ENCODE peak calls at places on chromosome 3, in nine cellular contexts. I is T-helper 9 cell; E is AG10803; Y is stimulated activated CD4-positive, alpha-beta T cell treated with anti-CD3 and anti-CD28 coated beads, TNF-alpha, amount 100 ng/mL, for 24 hours; J is astrocyte; F is psoas muscle; M is NCI-H1105 treated with DMSO at 0.1 percent for 48 hours; V is IMR-90; L is Kasumi-1. U is an unnamed sample.
A peak's percentile ranks its signal among the peaks of the same experiment; 100 is the strongest.

GRCh38 chr3:133447751-133448477 is 48.1 kb downstream of the BFSP2 start:
- DNase-seq in I (no peak), E (no peak), Y (no peak), J (no peak), F (no peak), M (no peak), V (no peak), L (no peak), U (no peak)

GRCh38 chr3:52004158-52004787 is 8.6 kb upstream of the RPL29 start:
- DNase-seq in I (no peak), E (peak; percentile 35), Y (no peak), J (no peak), F (peak; percentile 51), M (no peak), V (peak; percentile 48), L (peak; percentile 55), U (peak; percentile 46)

GRCh38 chr3:149120051-149120972 is 9.1 kb upstream of the HPS3 start:
- DNase-seq in I (no peak), E (peak; percentile 68), Y (no peak), J (peak; percentile 45), F (no peak), M (peak; percentile 83), V (peak; percentile 76), L (peak; percentile 73), U (peak; percentile 70)

GRCh38 chr3:149965278-149965677 is 5.4 kb downstream of the PFN2 start:
- DNase-seq in I (no peak), E (peak; percentile 45), Y (no peak), J (no peak), F (no peak), M (no peak), V (no peak), L (no peak), U (no peak)

GRCh38 chr3:105402287-105402801 is 35.6 kb downstream of the ALCAM start:
- DNase-seq in I (no peak), E (no peak), Y (no peak), J (peak; percentile 63), F (no peak), M (no peak), V (peak; percentile 47), L (no peak), U (no peak)

GRCh38 chr3:65867463-65868210 is 171.1 kb downstream of the MAGI1 start:
- DNase-seq in I (no peak), E (no peak), Y (no peak), J (no peak), F (no peak), M (no peak), V (no peak), L (no peak), U (no peak)

GRCh38 chr3:64327039-64327804 is 102.0 kb upstream of the PRICKLE2 start:
- DNase-seq in I (no peak), E (peak; percentile 87), Y (no peak), J (no peak), F (peak; percentile 78), M (no peak), V (no peak), L (no peak), U (peak; percentile 1)

GRCh38 chr3:137906985-137907649 is 102.8 kb upstream of the CLDN18 start:
- DNase-seq in I (no peak), E (no peak), Y (no peak), J (no peak), F (no peak), M (no peak), V (no peak), L (no peak), U (no peak)

GRCh38 chr3:73007992-73008712 is 11.5 kb downstream of the PPP4R2 start:
- DNase-seq in I (no peak), E (no peak), Y (no peak), J (no peak), F (no peak), M (no peak), V (no peak), L (no peak), U (no peak)

GRCh38 chr3:24067483-24067882 is 122.4 kb downstream of the NR1D2 start:
- DNase-seq in I (no peak), E (no peak), Y (no peak), J (no peak), F (no peak), M (no peak), V (no peak), L (no peak), U (peak; percentile 11)

GRCh38 chr3:62558549-62559112 is 185.3 kb upstream of the FEZF2 start:
- DNase-seq in I (no peak), E (no peak), Y (no peak), J (no peak), F (no peak), M (no peak), V (peak; percentile 13), L (peak; percentile 45), U (peak; percentile 60)

GRCh38 chr3:102129774-102130608 is 280.7 kb downstream of the NFKBIZ start:
- DNase-seq in I (no peak), E (peak; percentile 48), Y (no peak), J (peak; percentile 72), F (no peak), M (no peak), V (peak; percentile 86), L (peak; percentile 33), U (no peak)

GRCh38 chr3:69997486-69998307 is 1.8 kb upstream of the SAMMSON start:
- DNase-seq in I (no peak), E (no peak), Y (no peak), J (no peak), F (no peak), M (peak; percentile 44), V (no peak), L (no peak), U (no peak)

GRCh38 chr3:193545304-193545703 is 9.4 kb downstream of the ATP13A4 start:
- DNase-seq in I (no peak), E (no peak), Y (no peak), J (no peak), F (no peak), M (no peak), V (no peak), L (no peak), U (no peak)

GRCh38 chr3:36483709-36484108 is 103.4 kb downstream of the STAC start:
- DNase-seq in I (no peak), E (no peak), Y (no peak), J (no peak), F (no peak), M (no peak), V (no peak), L (no peak), U (no peak)

GRCh38 chr3:48592519-48593087 is 2.5 kb downstream of the COL7A1 start:
- DNase-seq in I (no peak), E (peak; percentile 8), Y (no peak), J (no peak), F (no peak), M (no peak), V (peak; percentile 13), L (no peak), U (no peak)

GRCh38 chr3:53547327-53547726 is 52.9 kb downstream of the CACNA1D start:
- DNase-seq in I (no peak), E (no peak), Y (no peak), J (no peak), F (no peak), M (no peak), V (no peak), L (no peak), U (peak; percentile 2)

GRCh38 chr3:178982138-178982537 is 89.5 kb downstream of the ZMAT3 start:
- DNase-seq in I (no peak), E (no peak), Y (no peak), J (peak; percentile 12), F (no peak), M (no peak), V (peak; percentile 44), L (no peak), U (peak; percentile 5)

GRCh38 chr3:71693641-71694040 is 31.6 kb downstream of the EIF4E3 start:
- DNase-seq in I (no peak), E (no peak), Y (no peak), J (no peak), F (no peak), M (no peak), V (no peak), L (no peak), U (no peak)

GRCh38 chr3:53194218-53195065 is 33.4 kb downstream of the PRKCD start:
- DNase-seq in I (no peak), E (peak; percentile 61), Y (no peak), J (peak; percentile 37), F (peak; percentile 59), M (no peak), V (peak; percentile 39), L (peak; percentile 21), U (no peak)

GRCh38 chr3:132004571-132004970 is 30.2 kb downstream of the CPNE4 start:
- DNase-seq in I (no peak), E (peak; percentile 92), Y (no peak), J (peak; percentile 68), F (no peak), M (no peak), V (no peak), L (no peak), U (no peak)

GRCh38 chr3:105040026-105040622 is 326.6 kb upstream of the ALCAM start:
- DNase-seq in I (no peak), E (no peak), Y (no peak), J (peak; percentile 39), F (no peak), M (peak; percentile 19), V (peak; percentile 40), L (no peak), U (peak; percentile 15)

GRCh38 chr3:30347679-30348216 is 258.7 kb upstream of the TGFBR2 start:
- DNase-seq in I (no peak), E (peak; percentile 85), Y (peak; percentile 20), J (peak; percentile 92), F (no peak), M (no peak), V (peak; percentile 92), L (peak; percentile 40), U (peak; percentile 4)

GRCh38 chr3:178271740-178272387 is 264.4 kb upstream of the KCNMB2 start:
- DNase-seq in I (no peak), E (no peak), Y (no peak), J (no peak), F (no peak), M (no peak), V (no peak), L (no peak), U (peak; percentile 60)

GRCh38 chr3:15753056-15753710 is 44.6 kb downstream of the ANKRD28 start:
- DNase-seq in I (no peak), E (no peak), Y (no peak), J (no peak), F (no peak), M (no peak), V (no peak), L (no peak), U (no peak)

GRCh38 chr3:131083190-131083863 is 56.6 kb downstream of the NEK11 start:
- DNase-seq in I (no peak), E (peak; percentile 24), Y (no peak), J (no peak), F (peak; percentile 42), M (peak; percentile 96), V (no peak), L (no peak), U (no peak)

GRCh38 chr3:192608756-192609155 is 118.6 kb downstream of the FGF12 start:
- DNase-seq in I (no peak), E (no peak), Y (no peak), J (no peak), F (no peak), M (no peak), V (no peak), L (no peak), U (no peak)

GRCh38 chr3:111299070-111299672 is 227.6 kb downstream of the NECTIN3 start:
- DNase-seq in I (no peak), E (peak; percentile 79), Y (no peak), J (peak; percentile 47), F (no peak), M (no peak), V (peak; percentile 52), L (no peak), U (no peak)

GRCh38 chr3:1179116-1179515 is 86.3 kb downstream of the CNTN6 start:
- DNase-seq in I (no peak), E (peak; percentile 3), Y (no peak), J (peak; percentile 75), F (no peak), M (no peak), V (no peak), L (no peak), U (no peak)

GRCh38 chr3:123075359-123075758 is 8.5 kb downstream of the PDIA5 start:
- DNase-seq in I (no peak), E (no peak), Y (no peak), J (no peak), F (no peak), M (no peak), V (no peak), L (no peak), U (peak; percentile 24)

GRCh38 chr3:184241447-184242296 is 7.1 kb downstream of the ALG3 start:
- DNase-seq in I (no peak), E (no peak), Y (no peak), J (no peak), F (no peak), M (peak; percentile 95), V (peak; percentile 21), L (peak; percentile 15), U (no peak)

U was measured in OCI-M1.